ENCODE peak calls at places on chromosome 11, in four cellular contexts. H, U, F and E are unnamed samples.

GRCh38 chr11:34105957-34106504 is 602 bp downstream of the NAT10 start:
- DNase-seq in H (no peak), F (no peak), U (no peak), E (no peak)

GRCh38 chr11:25214535-25215176 is 717.8 kb downstream of the LUZP2 start:
- DNase-seq in H (no peak), F (no peak), U (no peak), E (no peak)

GRCh38 chr11:109972181-109972715 is 120.9 kb upstream of the ZC3H12C start:
- DNase-seq in H (peak; percentile 70), F (no peak), U (no peak), E (no peak)

GRCh38 chr11:76459846-76460245 is 15.0 kb downstream of the EMSY start:
- DNase-seq in U (no peak), F (no peak), H (no peak), E (no peak)

GRCh38 chr11:7516488-7516887 is 2.7 kb downstream of the PPFIBP2 start:
- DNase-seq in U (no peak), H (no peak), F (no peak), E (no peak)

GRCh38 chr11:79025622-79026021 is 415.2 kb downstream of the TENM4 start:
- DNase-seq in H (no peak), U (no peak), F (no peak), E (no peak)

GRCh38 chr11:39365809-39366436 is 2093.5 kb downstream of the LRRC4C start:
- DNase-seq in H (no peak), U (no peak), F (no peak), E (no peak)

GRCh38 chr11:66986178-66986545 is 11.1 kb downstream of the C11orf86 start:
- DNase-seq in F (peak; percentile 46), H (no peak), U (no peak), E (no peak)

GRCh38 chr11:8905528-8906165 is 5.3 kb upstream of the AKIP1 start:
- DNase-seq in U (no peak), F (no peak), H (no peak), E (no peak)

GRCh38 chr11:21921151-21921550 is 271.7 kb upstream of the ANO5 start:
- DNase-seq in F (no peak), U (no peak), H (no peak), E (no peak)

GRCh38 chr11:25252854-25253253 is 756.0 kb downstream of the LUZP2 start:
- DNase-seq in F (no peak), U (no peak), H (no peak), E (no peak)

DNA sequence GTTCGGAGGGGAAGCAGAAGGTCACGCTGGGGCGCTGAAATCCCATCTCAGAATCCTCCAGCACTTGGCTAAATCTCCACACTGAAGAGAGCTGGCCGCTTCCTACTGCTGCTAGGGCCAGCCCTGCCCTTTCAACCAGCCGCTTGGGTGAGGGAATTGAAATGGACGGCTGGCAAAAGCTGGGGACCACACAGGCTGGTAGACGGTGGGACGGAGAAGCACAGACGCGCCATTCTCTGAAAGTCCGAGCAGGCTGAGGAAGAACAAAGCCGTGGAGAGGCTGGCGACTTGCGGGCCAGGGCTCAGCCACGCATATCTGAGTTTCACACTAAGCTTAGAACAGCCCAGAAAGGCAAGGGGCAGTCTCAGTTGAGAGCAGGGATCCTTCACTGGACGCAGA is 3.6 kb downstream of the EHD1 start:
- DNase-seq in F (no peak), H (no peak), U (no peak), E (no peak)
- H3K4me3 ChIP-seq in F (no peak overlapping the region), H (peak overlapping the region; percentile 89), U (no peak overlapping the region), E (peak overlapping the region; percentile 92)

GRCh38 chr11:297666-298405 is 1.5 kb downstream of the IFITM5 start:
- DNase-seq in F (peak; percentile 51), U (peak; percentile 75), H (no peak), E (no peak)

GRCh38 chr11:296976-297665 is 2.2 kb downstream of the IFITM5 start:
- DNase-seq in H (no peak), F (no peak), U (no peak), E (no peak)

GRCh38 chr11:298406-299065 is 790 bp downstream of the IFITM5 start:
- DNase-seq in F (peak; percentile 71), H (no peak), U (no peak), E (no peak)

GRCh38 chr11:299081-299891 is at the start of gene IFITM5:
- DNase-seq in H (no peak), U (no peak), F (no peak), E (no peak)

DNA sequence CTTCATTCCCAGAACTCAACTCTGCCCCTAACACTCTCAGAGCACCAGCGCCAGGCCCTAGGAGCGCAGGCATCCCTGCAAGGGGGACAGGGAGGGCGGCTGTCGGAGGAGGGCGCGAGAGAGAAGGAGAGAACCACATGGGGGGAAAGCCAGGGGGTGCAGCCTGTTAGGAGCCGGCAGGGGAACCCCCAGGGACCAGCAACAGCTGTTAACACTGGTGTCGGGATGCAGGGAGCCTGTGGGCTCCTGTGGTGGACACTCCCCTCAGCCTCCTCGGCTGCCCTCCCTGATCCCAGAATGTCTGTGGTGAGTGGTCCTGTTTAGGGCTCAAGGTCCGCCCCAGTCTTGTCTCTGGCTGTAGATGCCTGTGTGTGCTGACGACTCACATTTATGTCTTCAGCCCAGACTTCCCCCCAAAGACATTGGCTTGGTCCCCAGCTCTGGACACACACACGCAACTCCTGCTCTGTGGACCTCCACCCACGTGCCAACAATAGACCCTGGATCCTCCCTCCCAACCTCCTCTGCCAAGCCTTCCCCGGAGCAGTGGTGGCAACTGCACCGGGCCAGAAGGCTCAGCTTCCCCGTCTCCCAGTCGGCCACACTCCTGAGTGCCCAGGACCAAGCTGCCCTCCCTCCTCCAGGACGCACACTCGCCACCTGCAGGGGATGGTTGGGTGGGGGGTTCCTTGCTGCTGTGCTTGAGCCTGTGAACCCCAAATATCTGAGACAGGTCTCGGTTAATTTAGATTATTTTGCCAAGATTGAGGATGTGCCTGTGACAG is 817 bp upstream of the IFITM5 start:
- DNase-seq in U (no peak), H (no peak), F (no peak), E (no peak)
- TF ChIP-seq CTCF in U (no peak), H (peak; percentile 11), F (no peak), E (no peak)

DNA sequence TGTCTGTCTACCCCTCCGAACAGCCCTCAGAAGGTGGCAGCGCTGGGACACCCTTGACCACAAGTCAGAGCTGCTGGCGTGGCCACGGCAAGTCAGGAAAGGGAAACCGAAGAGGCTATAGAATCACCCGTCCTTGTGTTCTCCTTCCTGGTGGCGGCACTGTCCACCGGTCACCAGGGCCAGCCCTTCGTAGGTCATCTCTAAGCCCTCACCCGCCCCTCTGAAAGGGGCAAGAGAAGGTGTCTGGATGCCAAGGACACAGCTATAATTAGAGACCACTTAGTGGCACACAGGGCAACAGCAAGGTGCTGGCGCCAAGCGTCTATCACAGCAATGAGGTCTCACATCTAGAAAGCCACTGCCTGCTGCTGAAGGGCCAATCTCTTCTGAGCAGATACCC is 320.9 kb downstream of the SHANK2 start:
- DNase-seq in H (no peak), F (no peak), U (no peak), E (no peak)
- H3K4me3 ChIP-seq in H (no peak overlapping the region), F (no peak overlapping the region), U (no peak overlapping the region), E (no peak overlapping the region)

GRCh38 chr11:121109916-121110656 is 9.0 kb downstream of the TECTA start:
- DNase-seq in U (no peak), F (no peak), H (no peak), E (no peak)
- TF ChIP-seq CTCF in U (no peak), F (no peak), H (no peak), E (no peak)

GRCh38 chr11:87804176-87804575 is 371.1 kb downstream of the RAB38 start:
- DNase-seq in H (no peak), U (no peak), F (no peak), E (no peak)
- H3K4me3 ChIP-seq in H (no peak overlapping the region), U (no peak overlapping the region), F (no peak overlapping the region), E (no peak overlapping the region)

GRCh38 chr11:61187505-61188130 is 15.7 kb upstream of the PGA3 start:
- DNase-seq in U (peak; percentile 93), F (peak; percentile 80), H (peak; percentile 60), E (peak; percentile 69)

GRCh38 chr11:61186504-61186903 is 16.8 kb upstream of the PGA3 start:
- DNase-seq in U (no peak), F (no peak), H (no peak), E (no peak)

GRCh38 chr11:61181489-61181888 is 20.3 kb upstream of the VPS37C start:
- DNase-seq in F (no peak), U (no peak), H (no peak), E (no peak)

DNA sequence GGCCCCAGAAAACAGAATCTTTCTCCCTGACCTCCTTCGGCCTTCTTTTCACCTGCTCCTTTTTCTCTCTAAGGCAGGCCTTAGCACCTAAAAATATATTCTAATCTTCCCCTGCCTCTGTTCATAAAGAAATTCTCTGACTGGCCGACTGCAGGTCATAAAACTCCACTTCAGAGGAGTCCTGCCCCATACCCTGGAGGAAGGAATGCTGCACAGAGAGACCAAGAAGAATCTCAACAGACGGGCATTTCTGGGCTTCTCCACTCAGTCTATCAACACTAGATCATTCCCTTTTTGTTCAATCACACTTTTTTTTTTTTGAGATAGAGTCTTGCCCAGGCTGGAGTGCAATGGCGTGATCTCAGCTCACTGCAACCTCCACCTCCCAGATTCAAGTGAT is 19.7 kb upstream of the PGA3 start:
- DNase-seq in H (no peak), F (no peak), U (no peak), E (no peak)
- TF ChIP-seq CTCF in H (no peak), F (no peak), U (no peak), E (no peak)

GRCh38 chr11:122178795-122179194 is 62.8 kb upstream of the BLID start:
- DNase-seq in F (no peak), H (no peak), U (no peak), E (no peak)
- H3K4me3 ChIP-seq in F (no peak overlapping the region), H (no peak overlapping the region), U (no peak overlapping the region), E (no peak overlapping the region)

DNA sequence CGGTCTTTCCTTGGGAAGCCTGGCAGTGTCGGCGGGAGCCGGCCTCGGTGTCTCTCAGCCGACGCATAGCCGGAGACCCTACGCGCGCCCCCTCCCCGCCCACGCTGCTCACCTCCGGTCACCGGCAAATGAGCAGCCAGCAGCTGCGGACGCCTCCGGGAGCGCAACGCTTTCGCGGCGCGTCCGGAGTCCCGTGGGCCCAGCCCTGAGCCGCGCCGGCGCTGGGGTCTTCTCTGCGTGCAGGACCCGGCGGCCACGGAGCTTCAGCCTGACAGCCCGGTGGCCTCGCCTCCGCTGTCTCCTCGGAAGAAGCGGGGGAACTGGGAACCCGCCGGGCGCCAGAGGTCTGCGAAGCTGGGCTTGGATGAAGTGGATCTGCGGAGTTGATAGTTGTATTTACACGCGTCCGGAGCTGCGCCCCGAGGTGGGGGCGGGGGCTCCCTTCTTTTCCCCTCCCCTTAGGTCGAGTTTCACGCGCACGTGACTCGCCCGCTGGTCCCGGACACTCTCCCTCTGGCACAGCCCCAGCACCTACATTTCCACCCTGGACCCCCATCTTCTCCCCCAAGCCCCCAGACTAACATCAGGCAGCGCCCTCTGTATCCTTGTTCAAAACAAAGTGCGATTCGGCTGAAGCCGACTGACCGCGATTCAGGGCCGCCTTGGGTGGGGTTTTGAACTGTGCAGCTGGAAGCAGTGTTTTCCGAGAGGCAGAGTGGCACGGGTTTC is at the start of gene SLC43A1:
- DNase-seq in H (no peak), U (peak; percentile 57), F (peak; percentile 80), E (no peak)
- TF ChIP-seq CTCF in H (no peak), U (no peak), F (no peak), E (no peak)